ENCODE peak calls at places on chromosomes 3 and 15, in ten cellular contexts. One of them, this sample, is unnamed.
A peak's percentile ranks its signal among the peaks of the same experiment; 100 is the strongest.

GRCh38 chr15:75840659-75841058 is 2.6 kb upstream of the UBE2Q2 start:
- DNase-seq in caudate nucleus: no peak
- DNase-seq in A549: peak; percentile 63
- DNase-seq in neuronal stem cell: no peak
- DNase-seq in body of pancreas: peak; percentile 31
- DNase-seq in CD4-positive, alpha-beta memory T cell: no peak
- DNase-seq in endodermal cell: peak; percentile 52
- DNase-seq in aorta: no peak
- DNase-seq in psoas muscle: no peak
- DNase-seq in heart left ventricle: peak; percentile 30
- DNase-seq in this sample: no peak

GRCh38 chr3:135382621-135383020 is 582.9 kb upstream of the PPP2R3A start:
- DNase-seq in caudate nucleus: no peak
- DNase-seq in A549: no peak
- DNase-seq in neuronal stem cell: no peak
- DNase-seq in body of pancreas: no peak
- DNase-seq in CD4-positive, alpha-beta memory T cell: no peak
- DNase-seq in endodermal cell: no peak
- DNase-seq in aorta: no peak
- DNase-seq in psoas muscle: no peak
- DNase-seq in heart left ventricle: no peak
- DNase-seq in this sample: no peak

GRCh38 chr15:99181544-99181943 is 67.8 kb downstream of the TTC23 start:
- DNase-seq in caudate nucleus: no peak
- DNase-seq in A549: no peak
- DNase-seq in neuronal stem cell: no peak
- DNase-seq in body of pancreas: no peak
- DNase-seq in CD4-positive, alpha-beta memory T cell: no peak
- DNase-seq in endodermal cell: no peak
- DNase-seq in aorta: no peak
- DNase-seq in psoas muscle: peak; percentile 88
- DNase-seq in heart left ventricle: peak; percentile 54
- DNase-seq in this sample: no peak

GRCh38 chr15:66865622-66866611 is 163.9 kb downstream of the SMAD6 start:
- DNase-seq in caudate nucleus: no peak
- DNase-seq in A549: no peak
- DNase-seq in neuronal stem cell: no peak
- DNase-seq in body of pancreas: no peak
- DNase-seq in CD4-positive, alpha-beta memory T cell: no peak
- DNase-seq in endodermal cell: peak; percentile 68
- DNase-seq in aorta: peak; percentile 65
- DNase-seq in psoas muscle: peak; percentile 62
- DNase-seq in heart left ventricle: peak; percentile 50
- DNase-seq in this sample: no peak

GRCh38 chr3:16290827-16291196 is 25.8 kb downstream of the OXNAD1 start:
- DNase-seq in caudate nucleus: no peak
- DNase-seq in A549: no peak
- DNase-seq in neuronal stem cell: no peak
- DNase-seq in body of pancreas: no peak
- DNase-seq in CD4-positive, alpha-beta memory T cell: no peak
- DNase-seq in endodermal cell: no peak
- DNase-seq in aorta: no peak
- DNase-seq in psoas muscle: no peak
- DNase-seq in heart left ventricle: no peak
- DNase-seq in this sample: no peak

GRCh38 chr3:124834723-124835718 is 52.1 kb downstream of the ITGB5 start:
- DNase-seq in caudate nucleus: no peak
- DNase-seq in A549: peak; percentile 61
- DNase-seq in neuronal stem cell: no peak
- DNase-seq in body of pancreas: peak; percentile 74
- DNase-seq in CD4-positive, alpha-beta memory T cell: peak; percentile 80
- DNase-seq in endodermal cell: peak; percentile 86
- DNase-seq in aorta: no peak
- DNase-seq in psoas muscle: peak; percentile 80
- DNase-seq in heart left ventricle: peak; percentile 45
- DNase-seq in this sample: peak; percentile 18

GRCh38 chr15:63502137-63502801 is 2.1 kb upstream of the USP3 start:
- DNase-seq in caudate nucleus: no peak
- DNase-seq in A549: no peak
- DNase-seq in neuronal stem cell: no peak
- DNase-seq in body of pancreas: peak; percentile 56
- DNase-seq in CD4-positive, alpha-beta memory T cell: no peak
- DNase-seq in endodermal cell: no peak
- DNase-seq in aorta: no peak
- DNase-seq in psoas muscle: no peak
- DNase-seq in heart left ventricle: no peak
- DNase-seq in this sample: no peak

GRCh38 chr3:61964566-61964965 is 403.2 kb downstream of the PTPRG start:
- DNase-seq in caudate nucleus: no peak
- DNase-seq in A549: no peak
- DNase-seq in neuronal stem cell: no peak
- DNase-seq in body of pancreas: no peak
- DNase-seq in CD4-positive, alpha-beta memory T cell: no peak
- DNase-seq in endodermal cell: no peak
- DNase-seq in aorta: no peak
- DNase-seq in psoas muscle: no peak
- DNase-seq in heart left ventricle: no peak
- DNase-seq in this sample: no peak

GRCh38 chr15:89457086-89457485 is 39.3 kb downstream of the RHCG start:
- DNase-seq in caudate nucleus: no peak
- DNase-seq in A549: peak; percentile 81
- DNase-seq in neuronal stem cell: no peak
- DNase-seq in body of pancreas: peak; percentile 54
- DNase-seq in CD4-positive, alpha-beta memory T cell: no peak
- DNase-seq in endodermal cell: peak; percentile 72
- DNase-seq in aorta: peak; percentile 2
- DNase-seq in psoas muscle: no peak
- DNase-seq in heart left ventricle: no peak
- DNase-seq in this sample: no peak

GRCh38 chr3:35908366-35909232 is 269.3 kb downstream of the ARPP21 start:
- DNase-seq in caudate nucleus: no peak
- DNase-seq in A549: peak; percentile 18
- DNase-seq in neuronal stem cell: peak; percentile 67
- DNase-seq in body of pancreas: peak; percentile 72
- DNase-seq in CD4-positive, alpha-beta memory T cell: no peak
- DNase-seq in endodermal cell: peak; percentile 91
- DNase-seq in aorta: peak; percentile 76
- DNase-seq in psoas muscle: peak; percentile 65
- DNase-seq in heart left ventricle: peak; percentile 39
- DNase-seq in this sample: no peak

GRCh38 chr3:127739347-127740135 is 66.8 kb downstream of the ABTB1 start:
- DNase-seq in caudate nucleus: no peak
- DNase-seq in A549: no peak
- DNase-seq in neuronal stem cell: no peak
- DNase-seq in body of pancreas: no peak
- DNase-seq in CD4-positive, alpha-beta memory T cell: no peak
- DNase-seq in endodermal cell: no peak
- DNase-seq in aorta: no peak
- DNase-seq in psoas muscle: no peak
- DNase-seq in heart left ventricle: no peak
- DNase-seq in this sample: no peak

GRCh38 chr3:193859195-193859594 is 266.2 kb downstream of the OPA1 start:
- DNase-seq in caudate nucleus: no peak
- DNase-seq in A549: no peak
- DNase-seq in neuronal stem cell: no peak
- DNase-seq in body of pancreas: no peak
- DNase-seq in CD4-positive, alpha-beta memory T cell: no peak
- DNase-seq in endodermal cell: no peak
- DNase-seq in aorta: no peak
- DNase-seq in psoas muscle: no peak
- DNase-seq in heart left ventricle: no peak
- DNase-seq in this sample: no peak

GRCh38 chr15:55250951-55251350 is 38.7 kb downstream of the RAB27A start:
- DNase-seq in caudate nucleus: no peak
- DNase-seq in A549: no peak
- DNase-seq in neuronal stem cell: no peak
- DNase-seq in body of pancreas: no peak
- DNase-seq in CD4-positive, alpha-beta memory T cell: no peak
- DNase-seq in endodermal cell: peak; percentile 55
- DNase-seq in aorta: no peak
- DNase-seq in psoas muscle: no peak
- DNase-seq in heart left ventricle: no peak
- DNase-seq in this sample: no peak

GRCh38 chr3:158770254-158771017 is 31.4 kb upstream of the MFSD1 start:
- DNase-seq in caudate nucleus: no peak
- DNase-seq in A549: no peak
- DNase-seq in neuronal stem cell: no peak
- DNase-seq in body of pancreas: no peak
- DNase-seq in CD4-positive, alpha-beta memory T cell: no peak
- DNase-seq in endodermal cell: no peak
- DNase-seq in aorta: no peak
- DNase-seq in psoas muscle: no peak
- DNase-seq in heart left ventricle: no peak
- DNase-seq in this sample: no peak

GRCh38 chr15:99106417-99107220 is 1.7 kb downstream of the SYNM start:
- DNase-seq in caudate nucleus: no peak
- DNase-seq in A549: no peak
- DNase-seq in neuronal stem cell: no peak
- DNase-seq in body of pancreas: peak; percentile 74
- DNase-seq in CD4-positive, alpha-beta memory T cell: peak; percentile 72
- DNase-seq in endodermal cell: peak; percentile 44
- DNase-seq in aorta: no peak
- DNase-seq in psoas muscle: peak; percentile 70
- DNase-seq in heart left ventricle: peak; percentile 75
- DNase-seq in this sample: peak; percentile 21

GRCh38 chr3:52437326-52438103 is 7.4 kb downstream of the SEMA3G start:
- DNase-seq in caudate nucleus: no peak
- DNase-seq in A549: no peak
- DNase-seq in neuronal stem cell: no peak
- DNase-seq in body of pancreas: peak; percentile 43
- DNase-seq in CD4-positive, alpha-beta memory T cell: no peak
- DNase-seq in endodermal cell: no peak
- DNase-seq in aorta: peak; percentile 73
- DNase-seq in psoas muscle: no peak
- DNase-seq in heart left ventricle: peak; percentile 27
- DNase-seq in this sample: no peak

GRCh38 chr3:177061382-177061781 is 135.9 kb downstream of the TBL1XR1 start:
- DNase-seq in caudate nucleus: no peak
- DNase-seq in A549: no peak
- DNase-seq in neuronal stem cell: no peak
- DNase-seq in body of pancreas: no peak
- DNase-seq in CD4-positive, alpha-beta memory T cell: no peak
- DNase-seq in endodermal cell: no peak
- DNase-seq in aorta: no peak
- DNase-seq in psoas muscle: no peak
- DNase-seq in heart left ventricle: no peak
- DNase-seq in this sample: no peak

GRCh38 chr15:62486041-62486440 is 321.0 kb upstream of the C2CD4B start:
- DNase-seq in caudate nucleus: no peak
- DNase-seq in A549: no peak
- DNase-seq in neuronal stem cell: no peak
- DNase-seq in body of pancreas: no peak
- DNase-seq in CD4-positive, alpha-beta memory T cell: no peak
- DNase-seq in endodermal cell: no peak
- DNase-seq in aorta: no peak
- DNase-seq in psoas muscle: no peak
- DNase-seq in heart left ventricle: no peak
- DNase-seq in this sample: no peak

GRCh38 chr3:134330895-134331810 is 43.1 kb downstream of the AMOTL2 start:
- DNase-seq in caudate nucleus: no peak
- DNase-seq in A549: no peak
- DNase-seq in neuronal stem cell: no peak
- DNase-seq in body of pancreas: no peak
- DNase-seq in CD4-positive, alpha-beta memory T cell: no peak
- DNase-seq in endodermal cell: peak; percentile 77
- DNase-seq in aorta: peak; percentile 78
- DNase-seq in psoas muscle: peak; percentile 69
- DNase-seq in heart left ventricle: no peak
- DNase-seq in this sample: no peak
- H3K27ac ChIP-seq in caudate nucleus: no peak overlapping the region
- H3K27ac ChIP-seq in A549: peak overlapping the region; percentile 96
- H3K27ac ChIP-seq in neuronal stem cell: peak overlapping the region; percentile 2
- H3K27ac ChIP-seq in body of pancreas: no peak overlapping the region
- H3K27ac ChIP-seq in CD4-positive, alpha-beta memory T cell: no peak overlapping the region
- H3K27ac ChIP-seq in endodermal cell: peak overlapping the region; percentile 13
- H3K27ac ChIP-seq in aorta: peak overlapping the region; percentile 99
- H3K27ac ChIP-seq in psoas muscle: peak overlapping the region; percentile 21
- H3K27ac ChIP-seq in heart left ventricle: peak overlapping the region; percentile 35
- H3K27ac ChIP-seq in this sample: no peak overlapping the region

DNA sequence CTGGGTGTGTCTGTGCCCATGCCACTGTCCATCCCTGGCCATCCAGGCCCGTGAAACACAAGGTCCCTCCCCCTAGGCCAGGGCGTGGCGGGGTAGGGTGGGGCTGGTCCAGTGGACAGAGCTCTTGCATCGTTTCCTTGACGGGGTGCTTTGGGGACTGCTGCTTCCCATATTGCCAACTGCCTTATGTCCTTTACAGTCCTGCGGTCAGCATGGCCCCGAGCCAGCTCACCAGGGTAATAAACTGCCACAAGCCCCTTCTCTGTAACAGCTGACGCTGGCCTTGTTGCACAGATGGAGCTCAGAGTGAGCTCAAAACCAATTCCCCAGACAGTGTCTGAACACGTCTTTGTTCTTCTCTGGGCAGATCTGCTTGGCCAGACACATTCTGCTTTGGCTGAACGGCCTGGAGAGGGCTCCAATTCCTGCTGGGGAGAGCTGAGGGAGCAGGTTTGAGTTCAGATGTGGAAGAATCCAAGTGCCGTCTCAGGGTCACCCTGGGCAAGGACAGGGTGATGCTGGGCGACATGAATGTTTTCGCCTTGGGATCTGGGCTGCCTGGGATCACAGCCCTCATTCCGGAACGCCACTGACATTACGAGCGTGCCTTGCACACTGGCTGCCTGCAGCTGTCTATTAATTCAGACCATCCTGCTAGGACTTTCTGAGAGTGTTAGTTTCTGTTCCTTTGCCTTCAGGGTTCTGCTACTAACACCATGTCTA is 51.5 kb downstream of the RGMA start:
- DNase-seq in caudate nucleus: no peak
- DNase-seq in A549: no peak
- DNase-seq in neuronal stem cell: no peak
- DNase-seq in body of pancreas: peak; percentile 20
- DNase-seq in CD4-positive, alpha-beta memory T cell: no peak
- DNase-seq in endodermal cell: peak; percentile 65
- DNase-seq in aorta: peak; percentile 82
- DNase-seq in psoas muscle: peak; percentile 86
- DNase-seq in heart left ventricle: peak; percentile 53
- DNase-seq in this sample: no peak
- H3K27ac ChIP-seq in caudate nucleus: no peak overlapping the region
- H3K27ac ChIP-seq in A549: no peak overlapping the region
- H3K27ac ChIP-seq in neuronal stem cell: peak overlapping the region; percentile 5
- H3K27ac ChIP-seq in body of pancreas: no peak overlapping the region
- H3K27ac ChIP-seq in CD4-positive, alpha-beta memory T cell: no peak overlapping the region
- H3K27ac ChIP-seq in endodermal cell: peak overlapping the region; percentile 88
- H3K27ac ChIP-seq in aorta: no peak overlapping the region
- H3K27ac ChIP-seq in psoas muscle: peak overlapping the region; percentile 57
- H3K27ac ChIP-seq in heart left ventricle: peak overlapping the region; percentile 25
- H3K27ac ChIP-seq in this sample: no peak overlapping the region

GRCh38 chr3:48560648-48561018 is 2.9 kb downstream of the UCN2 start:
- DNase-seq in caudate nucleus: no peak
- DNase-seq in A549: no peak
- DNase-seq in neuronal stem cell: no peak
- DNase-seq in body of pancreas: no peak
- DNase-seq in CD4-positive, alpha-beta memory T cell: peak; percentile 10
- DNase-seq in endodermal cell: no peak
- DNase-seq in aorta: no peak
- DNase-seq in psoas muscle: no peak
- DNase-seq in heart left ventricle: peak; percentile 59
- DNase-seq in this sample: no peak
- H3K27ac ChIP-seq in caudate nucleus: peak overlapping the region; percentile 69
- H3K27ac ChIP-seq in A549: no peak overlapping the region
- H3K27ac ChIP-seq in neuronal stem cell: peak overlapping the region; percentile 2
- H3K27ac ChIP-seq in body of pancreas: no peak overlapping the region
- H3K27ac ChIP-seq in CD4-positive, alpha-beta memory T cell: no peak overlapping the region
- H3K27ac ChIP-seq in endodermal cell: peak overlapping the region; percentile 11
- H3K27ac ChIP-seq in aorta: peak overlapping the region; percentile 38
- H3K27ac ChIP-seq in psoas muscle: peak overlapping the region; percentile 72
- H3K27ac ChIP-seq in heart left ventricle: peak overlapping the region; percentile 61
- H3K27ac ChIP-seq in this sample: no peak overlapping the region

GRCh38 chr3:113250566-113250965 is 39.2 kb downstream of the BOC start:
- DNase-seq in caudate nucleus: no peak
- DNase-seq in A549: no peak
- DNase-seq in neuronal stem cell: no peak
- DNase-seq in body of pancreas: no peak
- DNase-seq in CD4-positive, alpha-beta memory T cell: no peak
- DNase-seq in endodermal cell: no peak
- DNase-seq in aorta: no peak
- DNase-seq in psoas muscle: no peak
- DNase-seq in heart left ventricle: no peak
- DNase-seq in this sample: no peak
- H3K27ac ChIP-seq in caudate nucleus: no peak overlapping the region
- H3K27ac ChIP-seq in A549: no peak overlapping the region
- H3K27ac ChIP-seq in neuronal stem cell: no peak overlapping the region
- H3K27ac ChIP-seq in body of pancreas: no peak overlapping the region
- H3K27ac ChIP-seq in CD4-positive, alpha-beta memory T cell: no peak overlapping the region
- H3K27ac ChIP-seq in endodermal cell: no peak overlapping the region
- H3K27ac ChIP-seq in aorta: no peak overlapping the region
- H3K27ac ChIP-seq in psoas muscle: no peak overlapping the region
- H3K27ac ChIP-seq in heart left ventricle: no peak overlapping the region
- H3K27ac ChIP-seq in this sample: no peak overlapping the region

This sample was measured in effector memory CD4-positive, alpha-beta T cell.